ENCODE peak calls at places on chromosomes 1 and 21, in nine cellular contexts. K, N, S, Z, I, X, F, B and D are unnamed samples.

GRCh38 chr21:25885880-25886279 is 151.1 kb downstream of the GABPA start:
- DNase-seq in Z (no peak), B (no peak), X (no peak), N (no peak), I (no peak), K (no peak), S (no peak), F (peak), D (no peak)

GRCh38 chr1:228494391-228494790 is 7.2 kb downstream of the RNF187 start:
- DNase-seq in F (no peak), N (no peak), X (no peak), K (no peak), S (no peak), Z (no peak), B (no peak), I (no peak), D (no peak)

GRCh38 chr1:213070399-213070798 is 19.4 kb downstream of the RPS6KC1 start:
- DNase-seq in Z (no peak), B (no peak), S (no peak), K (no peak), I (no peak), X (no peak), F (peak), N (peak), D (no peak)

GRCh38 chr1:205578780-205579571 is 52.8 kb downstream of the ELK4 start:
- DNase-seq in F (no peak), Z (no peak), S (no peak), I (no peak), N (no peak), B (no peak), K (no peak), X (no peak), D (no peak)

GRCh38 chr1:55490556-55490955 is 275.4 kb upstream of the USP24 start:
- DNase-seq in N (peak), X (no peak), I (no peak), K (no peak), B (no peak), F (peak), S (no peak), Z (no peak), D (no peak)

GRCh38 chr1:119453021-119453420 is 38.1 kb downstream of the HSD3B2 start:
- DNase-seq in S (no peak), K (no peak), B (no peak), N (peak), Z (no peak), I (no peak), X (no peak), F (peak), D (no peak)

GRCh38 chr1:158989424-158989823 is 20.3 kb upstream of the IFI16 start:
- DNase-seq in S (no peak), N (no peak), K (no peak), X (no peak), Z (no peak), B (no peak), F (no peak), I (no peak), D (no peak)

GRCh38 chr1:65208577-65208976 is 60.6 kb downstream of the AK4 start:
- DNase-seq in B (no peak), S (no peak), X (peak), K (no peak), I (no peak), N (no peak), Z (no peak), F (no peak), D (no peak)

GRCh38 chr1:219837994-219838294 is 90.4 kb downstream of the SLC30A10 start:
- DNase-seq in X (no peak), K (no peak), B (no peak), F (no peak), I (no peak), N (no peak), Z (no peak), S (no peak), D (no peak)

GRCh38 chr1:223161321-223161720 is 18.3 kb upstream of the TLR5 start:
- DNase-seq in F (no peak), X (no peak), Z (no peak), N (no peak), S (no peak), K (no peak), B (no peak), I (no peak), D (no peak)